ENCODE peak calls at places on chromosomes 6 and 20, in four cellular contexts. F is mucosa of descending colon, C is fibroblast of lung, N is BE2C. G is an unnamed sample.
A peak's percentile ranks its signal among the peaks of the same experiment; 100 is the strongest.

GRCh38 chr6:74899416-74899815 is 306.4 kb downstream of the COL12A1 start:
- DNase-seq in F (no peak), C (peak; percentile 58), N (no peak), G (peak; percentile 73)

GRCh38 chr6:139014945-139015344 is 13.6 kb upstream of the ABRACL start:
- DNase-seq in F (no peak), C (no peak), N (no peak), G (no peak)

GRCh38 chr6:140921366-140922226 is 1211.1 kb upstream of the GJE1 start:
- DNase-seq in F (no peak), C (peak; percentile 88), N (no peak), G (peak; percentile 92)

GRCh38 chr6:134201716-134202115 is 116.2 kb downstream of the SGK1 start:
- DNase-seq in F (no peak), C (no peak), N (no peak), G (no peak)

GRCh38 chr6:165895421-165896165 is 232.6 kb upstream of the PDE10A start:
- DNase-seq in F (no peak), C (no peak), N (no peak), G (peak; percentile 23)

GRCh38 chr20:10674684-10675455 is 1.1 kb upstream of the JAG1 start:
- DNase-seq in F (peak; percentile 90), C (peak; percentile 62), N (peak; percentile 77), G (peak; percentile 49)

GRCh38 chr6:116764961-116765841 is at the start of gene FAM162B:
- DNase-seq in F (no peak), C (peak; percentile 31), N (no peak), G (peak; percentile 25)

GRCh38 chr6:7669742-7670141 is 56.2 kb upstream of the BMP6 start:
- DNase-seq in F (no peak), C (no peak), N (no peak), G (no peak)

GRCh38 chr20:63247678-63248228 is 6.5 kb downstream of the NKAIN4 start:
- DNase-seq in F (no peak), C (no peak), N (no peak), G (no peak)

GRCh38 chr6:30678964-30679726 is 6.3 kb upstream of the DHX16 start:
- DNase-seq in F (peak; percentile 93), C (peak; percentile 69), N (peak; percentile 91), G (peak; percentile 78)

GRCh38 chr6:160088069-160088773 is 33.4 kb upstream of the SLC22A1 start:
- DNase-seq in F (no peak), C (peak; percentile 78), N (peak; percentile 65), G (peak; percentile 95)

GRCh38 chr6:147642458-147642857 is 134.0 kb downstream of the SAMD5 start:
- DNase-seq in F (no peak), C (peak; percentile 84), N (no peak), G (no peak)

GRCh38 chr20:63416631-63417030 is 55.5 kb upstream of the CHRNA4 start:
- DNase-seq in F (no peak), C (no peak), N (peak; percentile 46), G (no peak)

GRCh38 chr6:125950293-125950692 is 6.3 kb upstream of the HINT3 start:
- DNase-seq in F (no peak), C (peak; percentile 82), N (no peak), G (peak; percentile 70)

GRCh38 chr6:39190545-39191235 is 38.6 kb downstream of the KCNK5 start:
- DNase-seq in F (no peak), C (no peak), N (no peak), G (no peak)

GRCh38 chr6:39191236-39191930 is 37.9 kb downstream of the KCNK5 start:
- DNase-seq in F (no peak), C (no peak), N (no peak), G (no peak)

GRCh38 chr6:39189131-39189530 is 40.1 kb downstream of the KCNK5 start:
- DNase-seq in F (no peak), C (no peak), N (no peak), G (no peak)

GRCh38 chr6:39188577-39188976 is 40.7 kb downstream of the KCNK5 start:
- DNase-seq in F (no peak), C (no peak), N (no peak), G (no peak)

DNA sequence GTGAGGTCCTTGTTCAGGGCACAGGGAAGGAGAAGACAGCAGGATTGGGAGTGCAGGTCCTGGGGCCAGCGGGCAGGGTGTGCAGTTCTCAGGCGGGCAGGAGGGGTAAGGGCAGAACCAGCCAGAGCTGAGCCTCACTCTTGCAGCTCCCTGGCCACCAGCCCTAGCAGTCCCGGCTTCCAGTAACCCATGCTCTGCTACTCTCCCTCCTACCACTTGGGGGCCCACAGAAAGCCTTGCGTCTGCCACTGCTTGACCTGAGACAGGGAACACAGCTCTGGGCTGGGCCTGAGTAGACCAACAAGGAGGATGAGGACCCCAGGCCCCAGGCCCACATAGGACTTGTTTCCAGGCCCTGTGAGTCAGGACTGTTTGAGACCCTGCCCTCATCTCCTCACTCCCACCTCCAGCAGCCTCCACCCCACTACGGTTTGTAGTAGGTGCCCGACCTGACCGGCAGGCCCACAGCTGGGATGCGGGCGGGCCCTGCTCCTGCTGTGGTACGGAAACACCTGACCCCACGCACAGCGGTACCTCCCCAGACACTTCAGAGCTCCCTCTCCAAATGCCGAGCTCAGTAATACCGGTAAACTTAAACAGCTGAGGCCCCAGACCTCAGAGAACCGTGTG is 39.2 kb downstream of the KCNK5 start:
- DNase-seq in F (no peak), C (no peak), N (peak; percentile 46), G (no peak)
- TF ChIP-seq CTCF in F (no peak), C (peak; percentile 35), N (peak; percentile 52), G (no peak)

DNA sequence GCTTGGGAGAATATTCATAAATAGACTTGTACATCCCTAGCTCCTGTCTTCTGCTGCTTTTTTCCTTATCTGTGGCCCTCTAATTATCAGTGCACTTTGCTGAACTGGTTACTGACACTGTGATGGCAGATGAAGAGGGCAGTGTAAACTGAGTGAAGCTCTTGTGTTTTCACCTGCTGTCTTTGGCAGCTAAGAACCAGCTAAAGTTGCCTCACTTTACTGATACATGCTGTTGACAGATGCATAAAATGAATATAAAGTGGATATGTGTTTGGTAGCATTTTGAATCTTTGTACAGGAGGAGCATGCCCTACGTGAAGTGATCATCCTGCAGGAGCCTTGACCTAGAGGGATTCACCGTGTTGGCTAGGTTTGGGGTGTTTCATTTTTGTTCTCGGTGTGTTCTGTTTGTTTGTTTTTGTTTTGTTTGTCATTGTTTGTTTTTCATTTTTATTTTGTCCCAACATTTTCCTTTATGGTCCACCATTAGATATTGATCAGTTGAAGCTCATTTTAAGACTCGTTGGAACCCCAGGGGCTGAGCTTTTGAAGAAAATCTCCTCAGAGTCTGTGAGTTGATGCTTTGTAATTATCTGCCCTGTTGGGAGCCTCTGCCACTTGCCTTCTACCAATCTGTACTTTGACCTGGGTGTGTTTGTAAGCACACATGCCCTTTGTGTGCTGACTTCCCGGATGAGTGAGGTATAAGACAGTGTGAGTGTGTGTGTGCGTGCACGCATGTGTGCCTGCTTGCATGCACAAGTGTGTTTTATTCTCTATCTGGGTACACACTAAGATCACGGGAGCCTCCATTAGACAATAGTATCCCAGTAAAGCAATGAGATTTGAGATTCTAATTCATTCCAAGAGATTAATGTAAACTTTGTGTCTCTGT is 34.6 kb upstream of the MAPK13 start:
- DNase-seq in F (peak; percentile 72), C (no peak), N (no peak), G (no peak)
- TF ChIP-seq CTCF in F (no peak), C (no peak), N (no peak), G (no peak)

GRCh38 chr6:143592335-143592734 is 80.8 kb upstream of the FUCA2 start:
- DNase-seq in F (no peak), C (no peak), N (peak; percentile 48), G (peak; percentile 21)
- TF ChIP-seq CTCF in F (no peak), C (peak; percentile 37), N (peak; percentile 47), G (peak; percentile 46)

GRCh38 chr20:60599381-60599780 is 641.2 kb downstream of the CDH26 start:
- DNase-seq in F (no peak), C (no peak), N (no peak), G (no peak)

GRCh38 chr20:60598528-60598927 is 640.3 kb downstream of the CDH26 start:
- DNase-seq in F (no peak), C (no peak), N (no peak), G (no peak)

GRCh38 chr20:60600036-60600435 is 641.8 kb downstream of the CDH26 start:
- DNase-seq in F (no peak), C (no peak), N (no peak), G (no peak)
- TF ChIP-seq CTCF in F (no peak), C (no peak), N (no peak), G (no peak)

GRCh38 chr6:4059115-4059777 is 19.7 kb downstream of the FAM217A start:
- DNase-seq in F (no peak), C (peak; percentile 88), N (no peak), G (peak; percentile 90)

GRCh38 chr6:4057036-4057435 is 21.9 kb downstream of the FAM217A start:
- DNase-seq in F (no peak), C (no peak), N (no peak), G (no peak)

DNA sequence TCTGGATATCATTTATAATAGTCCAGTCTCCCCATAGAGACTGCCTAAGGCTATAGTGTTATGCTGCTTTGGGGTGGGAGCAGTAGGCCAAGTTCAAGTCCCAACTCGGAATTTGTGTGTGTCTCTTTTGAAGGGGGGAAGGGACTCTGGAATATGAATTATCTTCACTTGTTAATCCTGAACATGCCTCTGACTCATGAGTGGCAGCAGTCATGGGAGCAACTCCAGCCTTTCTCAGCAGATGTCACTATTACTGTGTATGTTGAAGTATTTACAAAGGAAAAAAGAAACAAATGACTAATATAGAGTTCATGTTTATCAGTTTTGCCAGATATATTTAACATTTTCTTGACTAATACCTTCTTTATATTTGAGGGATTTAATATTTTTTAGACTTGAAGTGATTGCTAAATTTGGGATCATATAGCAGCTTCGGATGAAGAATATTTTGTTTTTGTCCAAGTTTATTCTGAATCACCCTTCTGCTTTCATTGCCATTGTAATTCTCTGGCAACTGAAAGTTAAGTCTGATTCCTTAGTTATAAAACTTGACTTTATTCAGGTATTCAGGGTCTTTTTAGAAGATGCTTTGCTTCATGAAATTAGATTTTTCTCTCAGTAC is 23.4 kb downstream of the FAM217A start:
- DNase-seq in F (no peak), C (peak; percentile 77), N (peak; percentile 33), G (peak; percentile 89)
- TF ChIP-seq CTCF in F (peak; percentile 18), C (peak; percentile 58), N (peak; percentile 52), G (peak; percentile 40)

GRCh38 chr20:31641391-31641790 is 3.7 kb downstream of the COX4I2 start:
- DNase-seq in F (no peak), C (no peak), N (no peak), G (no peak)
- TF ChIP-seq CTCF in F (no peak), C (no peak), N (no peak), G (no peak)

GRCh38 chr6:106752641-106753040 is 123.3 kb downstream of the QRSL1 start:
- DNase-seq in F (no peak), C (no peak), N (no peak), G (no peak)
- TF ChIP-seq CTCF in F (no peak), C (no peak), N (no peak), G (no peak)

GRCh38 chr6:106488494-106489369 is 128.2 kb downstream of the CRYBG1 start:
- DNase-seq in F (no peak), C (peak; percentile 83), N (no peak), G (peak; percentile 45)
- TF ChIP-seq CTCF in F (no peak), C (no peak), N (no peak), G (no peak)